ENCODE peak calls at places on chromosomes 12 and 14, in seven cellular contexts. V is HepG2, K is HCT116, P is SK-N-SH, N is H1, D is K562, Q is GM12878. Z is an unnamed sample.

GRCh38 chr12:13379531-13379930 is 183.0 kb downstream of the EMP1 start:
- DNase-seq in V (no peak), K (no peak), P (no peak), N (no peak), D (no peak), Q (no peak), Z (no peak)

GRCh38 chr12:40212566-40212965 is 12.2 kb upstream of the LRRK2 start:
- DNase-seq in V (no peak), K (no peak), P (no peak), N (no peak), D (no peak), Q (no peak), Z (no peak)

GRCh38 chr12:80282226-80282625 is 161.8 kb upstream of the PTPRQ start:
- DNase-seq in V (no peak), K (no peak), P (no peak), N (no peak), D (no peak), Q (no peak), Z (no peak)

GRCh38 chr14:56490379-56490778 is 89.2 kb upstream of the TMEM260 start:
- DNase-seq in V (peak), K (peak), P (peak), N (no peak), D (no peak), Q (no peak), Z (peak)

GRCh38 chr12:15208140-15208539 is 13.1 kb downstream of the RERG start:
- DNase-seq in V (no peak), K (no peak), P (no peak), N (no peak), D (no peak), Q (no peak), Z (no peak)

GRCh38 chr12:119061208-119061796 is 80.0 kb downstream of the SRRM4 start:
- DNase-seq in V (peak), K (no peak), P (no peak), N (peak), D (peak), Q (no peak), Z (peak)

GRCh38 chr12:92193063-92193462 is 47.4 kb upstream of the BTG1 start:
- DNase-seq in V (no peak), K (no peak), P (no peak), N (no peak), D (no peak), Q (no peak), Z (no peak)

GRCh38 chr12:116959198-116959460 is 48.4 kb downstream of the FBXW8 start:
- DNase-seq in V (no peak), K (no peak), P (no peak), N (no peak), D (no peak), Q (no peak), Z (no peak)

GRCh38 chr14:61003571-61003970 is 22.5 kb downstream of the SLC38A6 start:
- DNase-seq in V (no peak), K (no peak), P (no peak), N (no peak), D (no peak), Q (no peak), Z (no peak)

GRCh38 chr12:93624595-93625294 is 52.3 kb downstream of the SOCS2 start:
- DNase-seq in V (peak), K (peak), P (no peak), N (no peak), D (peak), Q (peak), Z (no peak)

GRCh38 chr12:122752464-122753212 is at the start of gene DENR:
- DNase-seq in V (peak), K (peak), P (peak), N (peak), D (peak), Q (peak), Z (peak)

GRCh38 chr12:95547522-95548055 is 3.7 kb downstream of the USP44 start:
- DNase-seq in V (no peak), K (no peak), P (no peak), N (no peak), D (peak), Q (no peak), Z (no peak)

GRCh38 chr12:62214847-62215246 is 45.4 kb upstream of the USP15 start:
- DNase-seq in V (no peak), K (no peak), P (no peak), N (no peak), D (no peak), Q (no peak), Z (no peak)

GRCh38 chr14:33516898-33517436 is 433.9 kb downstream of the EGLN3 start:
- DNase-seq in V (no peak), K (no peak), P (no peak), N (no peak), D (no peak), Q (no peak), Z (no peak)

GRCh38 chr14:94598816-94599655 is 13.2 kb upstream of the SERPINA3 start:
- DNase-seq in V (peak), K (peak), P (no peak), N (no peak), D (no peak), Q (no peak), Z (peak)

GRCh38 chr12:11884661-11885060 is 186.1 kb upstream of the BCL2L14 start:
- DNase-seq in V (peak), K (no peak), P (no peak), N (no peak), D (no peak), Q (no peak), Z (no peak)

GRCh38 chr14:95039259-95039992 is 117.9 kb downstream of the DICER1 start:
- DNase-seq in V (no peak), K (no peak), P (peak), N (no peak), D (no peak), Q (no peak), Z (no peak)

GRCh38 chr12:46661161-46661845 is 164.5 kb downstream of the SLC38A4 start:
- DNase-seq in V (peak), K (peak), P (peak), N (no peak), D (peak), Q (peak), Z (peak)

GRCh38 chr12:46830731-46831334 is 5.0 kb upstream of the SLC38A4 start:
- DNase-seq in V (no peak), K (no peak), P (no peak), N (no peak), D (no peak), Q (no peak), Z (no peak)

GRCh38 chr14:20427231-20428009 is 8.5 kb downstream of the KLHL33 start:
- DNase-seq in V (peak), K (peak), P (no peak), N (no peak), D (peak), Q (peak), Z (no peak)

GRCh38 chr12:91381309-91381804 is 198.7 kb upstream of the DCN start:
- DNase-seq in V (no peak), K (no peak), P (peak), N (peak), D (no peak), Q (peak), Z (peak)

GRCh38 chr14:98177551-98177950 is 1094.4 kb downstream of the BCL11B start:
- DNase-seq in V (no peak), K (no peak), P (no peak), N (no peak), D (no peak), Q (no peak), Z (no peak)

GRCh38 chr14:32201196-32201815 is 539 bp upstream of the RNU6-7 start:
- DNase-seq in V (peak), K (no peak), P (peak), N (peak), D (peak), Q (no peak), Z (peak)

GRCh38 chr14:65370890-65371289 is 41.6 kb upstream of the FUT8 start:
- DNase-seq in V (no peak), K (no peak), P (no peak), N (no peak), D (no peak), Q (no peak), Z (no peak)

GRCh38 chr14:59308706-59309105 is 120.2 kb downstream of the DAAM1 start:
- DNase-seq in V (no peak), K (no peak), P (no peak), N (no peak), D (no peak), Q (no peak), Z (no peak)

GRCh38 chr14:104810316-104810715 is 9.4 kb downstream of the ZBTB42 start:
- DNase-seq in V (no peak), K (no peak), P (no peak), N (no peak), D (no peak), Q (no peak), Z (no peak)

GRCh38 chr14:74670726-74671125 is 42.2 kb downstream of the AREL1 start:
- DNase-seq in V (no peak), K (no peak), P (no peak), N (no peak), D (no peak), Q (no peak), Z (no peak)

GRCh38 chr12:62434504-62435336 is 31.9 kb upstream of the MON2 start:
- DNase-seq in V (no peak), K (no peak), P (peak), N (no peak), D (no peak), Q (no peak), Z (peak)

GRCh38 chr14:106235356-106236159 is 709.2 kb downstream of the TMEM121 start:
- DNase-seq in V (no peak), K (no peak), P (no peak), N (no peak), D (no peak), Q (no peak), Z (no peak)

GRCh38 chr14:44803239-44803905 is 158.4 kb downstream of the KLHL28 start:
- DNase-seq in V (peak), K (peak), P (peak), N (no peak), D (peak), Q (peak), Z (peak)

GRCh38 chr14:92400579-92401444 is 77.8 kb downstream of the SLC24A4 start:
- DNase-seq in V (no peak), K (no peak), P (no peak), N (no peak), D (no peak), Q (peak), Z (no peak)

GRCh38 chr12:67475725-67476124 is 172.8 kb upstream of the DYRK2 start:
- DNase-seq in V (no peak), K (no peak), P (no peak), N (no peak), D (no peak), Q (no peak), Z (no peak)

GRCh38 chr14:105526781-105527380 is 498 bp downstream of the TMEM121 start:
- DNase-seq in V (no peak), K (no peak), P (peak), N (no peak), D (no peak), Q (no peak), Z (no peak)

GRCh38 chr12:91326043-91327027 is 143.7 kb upstream of the DCN start:
- DNase-seq in V (peak), K (peak), P (peak), N (no peak), D (peak), Q (no peak), Z (peak)

GRCh38 chr12:52884526-52885293 is 20.2 kb downstream of the KRT8 start:
- DNase-seq in V (peak), K (no peak), P (peak), N (no peak), D (peak), Q (no peak), Z (peak)
- TF ChIP-seq JUND in V (no peak), K (no peak), P (no peak), N (peak), D (peak), Q (no peak), Z (no peak)

DNA sequence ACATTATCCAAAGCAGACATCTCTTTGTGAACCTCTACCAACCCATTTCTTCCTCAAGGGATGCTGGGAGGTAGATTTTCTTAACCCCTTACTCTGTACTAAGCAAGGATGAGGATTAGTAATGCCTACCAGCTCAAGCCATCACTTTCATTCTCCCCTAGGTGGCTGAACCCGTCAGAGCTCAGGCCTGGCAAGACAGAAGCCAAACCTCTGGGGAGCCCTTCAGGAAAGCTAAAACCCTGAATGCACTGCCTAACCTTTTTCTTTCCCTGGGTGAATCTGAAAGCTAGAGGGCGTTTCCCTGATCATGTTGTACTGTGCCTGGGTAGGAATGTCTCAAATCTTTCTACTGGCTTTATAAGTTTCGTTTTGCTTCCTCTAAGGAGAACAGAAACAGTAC is 617.3 kb downstream of the RPL10L start:
- DNase-seq in V (no peak), K (no peak), P (no peak), N (peak), D (no peak), Q (no peak), Z (no peak)
- TF ChIP-seq JUND in V (no peak), K (no peak), P (no peak), N (no peak), D (no peak), Q (no peak), Z (no peak)

DNA sequence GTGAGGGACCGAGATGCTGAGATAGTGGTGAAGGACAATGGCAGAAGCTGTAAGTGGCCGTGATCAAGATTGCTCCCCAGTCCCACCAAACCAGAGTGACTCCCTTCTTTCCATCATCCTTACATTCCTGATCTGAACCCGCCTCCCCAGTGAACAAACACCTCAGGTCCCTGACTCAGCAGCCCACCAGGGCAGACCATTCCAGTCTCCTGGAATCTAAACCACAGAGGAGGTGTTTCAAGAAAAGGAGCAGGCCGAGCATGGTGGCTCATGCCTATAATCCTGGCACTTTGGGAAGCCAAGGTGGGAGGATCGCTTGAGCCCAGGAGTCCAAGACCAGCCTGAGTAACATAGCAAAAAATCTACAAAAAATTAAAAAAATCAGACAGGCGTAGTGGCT is 6.6 kb downstream of the ERBB3 start:
- DNase-seq in V (no peak), K (no peak), P (no peak), N (no peak), D (peak), Q (no peak), Z (peak)
- TF ChIP-seq JUND in V (no peak), K (no peak), P (no peak), N (no peak), D (no peak), Q (no peak), Z (no peak)

GRCh38 chr14:54775486-54776100 is 127.0 kb downstream of the GCH1 start:
- DNase-seq in V (no peak), K (no peak), P (no peak), N (no peak), D (no peak), Q (no peak), Z (no peak)

GRCh38 chr14:54777395-54777794 is 125.2 kb downstream of the GCH1 start:
- DNase-seq in V (no peak), K (no peak), P (no peak), N (no peak), D (no peak), Q (no peak), Z (no peak)

GRCh38 chr14:54778618-54779017 is 124.0 kb downstream of the GCH1 start:
- DNase-seq in V (no peak), K (no peak), P (no peak), N (no peak), D (no peak), Q (no peak), Z (no peak)

GRCh38 chr14:54774824-54775223 is 127.8 kb downstream of the GCH1 start:
- DNase-seq in V (no peak), K (no peak), P (no peak), N (no peak), D (no peak), Q (no peak), Z (no peak)

DNA sequence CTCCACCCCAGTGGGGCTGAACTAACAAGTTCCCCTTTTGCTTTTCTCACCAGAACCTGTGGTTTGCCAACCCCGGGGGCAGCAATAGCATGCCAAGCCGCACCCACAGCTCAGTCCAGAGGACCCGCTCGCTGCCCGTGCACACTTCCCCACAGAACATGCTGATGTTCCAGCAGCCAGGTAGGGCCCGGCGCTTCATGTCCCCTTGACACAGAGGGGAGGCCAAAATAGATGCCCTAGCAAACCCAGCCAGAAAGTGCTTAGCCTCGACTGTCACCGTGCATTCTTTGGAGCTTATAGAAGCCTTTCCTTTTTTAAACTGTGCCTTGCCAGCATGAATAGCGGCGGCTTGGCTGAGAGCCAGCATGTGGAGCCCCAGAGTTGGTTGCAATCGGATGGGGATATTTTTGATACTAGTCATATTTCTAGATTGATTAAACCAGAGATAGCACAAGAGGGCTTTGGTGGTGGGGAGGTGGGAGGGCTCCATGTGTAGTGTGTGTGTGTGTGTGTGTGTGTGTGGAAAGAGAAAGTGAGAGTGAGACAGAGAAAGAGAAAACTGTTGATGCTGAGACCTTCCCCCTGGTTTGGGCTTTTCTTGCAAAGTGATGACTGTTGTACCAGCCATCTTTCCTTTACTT is 126.1 kb downstream of the GCH1 start:
- DNase-seq in V (no peak), K (no peak), P (peak), N (no peak), D (no peak), Q (peak), Z (no peak)
- TF ChIP-seq JUND in V (no peak), K (no peak), P (peak), N (no peak), D (no peak), Q (no peak), Z (no peak)

DNA sequence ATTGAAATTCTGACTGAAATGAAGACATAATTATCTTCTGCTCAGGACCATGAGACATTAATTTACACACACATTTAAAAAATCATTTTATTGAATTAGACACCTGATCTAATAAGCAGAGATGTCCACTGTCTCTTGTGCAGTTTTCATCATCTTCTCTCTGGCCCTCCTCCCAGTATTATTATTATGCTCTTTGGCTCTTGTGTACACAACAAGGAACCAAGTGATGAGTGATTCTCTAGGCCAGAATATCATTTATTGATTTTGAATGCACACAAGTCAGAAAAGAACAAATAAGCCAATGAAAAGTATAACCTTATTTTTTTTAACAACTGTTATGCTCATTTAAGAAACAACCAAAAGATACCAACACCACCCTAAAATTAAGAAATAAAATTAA is 244.7 kb upstream of the KRR1 start:
- DNase-seq in V (no peak), K (no peak), P (no peak), N (no peak), D (no peak), Q (no peak), Z (no peak)
- TF ChIP-seq JUND in V (no peak), K (no peak), P (no peak), N (no peak), D (no peak), Q (no peak), Z (no peak)

GRCh38 chr12:69897744-69898143 is 72.7 kb downstream of the MYRFL start:
- DNase-seq in V (no peak), K (no peak), P (no peak), N (no peak), D (no peak), Q (no peak), Z (peak)
- TF ChIP-seq JUND in V (no peak), K (no peak), P (no peak), N (peak), D (no peak), Q (no peak), Z (no peak)

Z was measured in T47D.